ENCODE peak calls at places on chromosomes 7 and 10, in eight cellular contexts. One of them, this sample, is unnamed.

GRCh38 chr10:133205146-133205545 is 24.9 kb upstream of the UTF1 start:
- DNase-seq in ovary: no peak
- DNase-seq in NCI-H1694: no peak
- DNase-seq in renal cortical epithelial cell: no peak
- DNase-seq in A549: no peak
- DNase-seq in IMR-90: no peak
- DNase-seq in T47D: no peak
- DNase-seq in hypothalamus: no peak
- DNase-seq in this sample: no peak

GRCh38 chr10:70250956-70251680 is 17.9 kb upstream of the PPA1 start:
- DNase-seq in ovary: no peak
- DNase-seq in NCI-H1694: no peak
- DNase-seq in renal cortical epithelial cell: no peak
- DNase-seq in A549: no peak
- DNase-seq in IMR-90: no peak
- DNase-seq in T47D: no peak
- DNase-seq in hypothalamus: no peak
- DNase-seq in this sample: no peak

GRCh38 chr7:5282464-5283316 is at the start of gene SLC29A4:
- DNase-seq in ovary: peak
- DNase-seq in NCI-H1694: no peak
- DNase-seq in renal cortical epithelial cell: no peak
- DNase-seq in A549: no peak
- DNase-seq in IMR-90: no peak
- DNase-seq in T47D: peak
- DNase-seq in hypothalamus: peak
- DNase-seq in this sample: peak

GRCh38 chr7:100583132-100584045 is 2.5 kb downstream of the LRCH4 start:
- DNase-seq in ovary: peak
- DNase-seq in NCI-H1694: no peak
- DNase-seq in renal cortical epithelial cell: no peak
- DNase-seq in A549: no peak
- DNase-seq in IMR-90: peak
- DNase-seq in T47D: peak
- DNase-seq in hypothalamus: no peak
- DNase-seq in this sample: peak

GRCh38 chr10:119502214-119502613 is 40.3 kb downstream of the RGS10 start:
- DNase-seq in ovary: no peak
- DNase-seq in NCI-H1694: no peak
- DNase-seq in renal cortical epithelial cell: no peak
- DNase-seq in A549: no peak
- DNase-seq in IMR-90: no peak
- DNase-seq in T47D: no peak
- DNase-seq in hypothalamus: no peak
- DNase-seq in this sample: peak

GRCh38 chr7:64774204-64774842 is 19.9 kb upstream of the ZNF138 start:
- DNase-seq in ovary: no peak
- DNase-seq in NCI-H1694: no peak
- DNase-seq in renal cortical epithelial cell: no peak
- DNase-seq in A549: no peak
- DNase-seq in IMR-90: no peak
- DNase-seq in T47D: no peak
- DNase-seq in hypothalamus: no peak
- DNase-seq in this sample: no peak

GRCh38 chr10:21372651-21373410 is 152.7 kb downstream of the SKIDA1 start:
- DNase-seq in ovary: peak
- DNase-seq in NCI-H1694: no peak
- DNase-seq in renal cortical epithelial cell: peak
- DNase-seq in A549: peak
- DNase-seq in IMR-90: peak
- DNase-seq in T47D: peak
- DNase-seq in hypothalamus: no peak
- DNase-seq in this sample: no peak

GRCh38 chr7:73717991-73718405 is 1.5 kb downstream of the STX1A start:
- DNase-seq in ovary: no peak
- DNase-seq in NCI-H1694: no peak
- DNase-seq in renal cortical epithelial cell: peak
- DNase-seq in A549: no peak
- DNase-seq in IMR-90: peak
- DNase-seq in T47D: no peak
- DNase-seq in hypothalamus: no peak
- DNase-seq in this sample: no peak

GRCh38 chr7:19939746-19940145 is 166.3 kb upstream of the TMEM196 start:
- DNase-seq in ovary: no peak
- DNase-seq in NCI-H1694: no peak
- DNase-seq in renal cortical epithelial cell: peak
- DNase-seq in A549: no peak
- DNase-seq in IMR-90: peak
- DNase-seq in T47D: no peak
- DNase-seq in hypothalamus: no peak
- DNase-seq in this sample: no peak